ENCODE peak calls at places on chromosome 13, in ten cellular contexts. A is astrocyte of the cerebellum; C is stimulated activated CD8-positive, alpha-beta memory T cell treated with anti-CD3 and anti-CD28 coated beads, Interleukin-12 subunit alpha, Interleukin-12 subunit beta, amount 100 ng/mL, for 4 hours; V is CD8-positive, alpha-beta T cell; X is heart left ventricle; B is NCI-H446 treated with DMSO at 0.1 percent for 48 hours; L is activated CD4-positive, alpha-beta T cell treated with anti-CD3 and anti-CD28 coated beads for 4 hours; F is cardiac muscle cell; O is midbrain; W is fibroblast of lung. P is an unnamed sample.

GRCh38 chr13:112447761-112448603 is 71.8 kb downstream of the SPACA7 start:
- DNase-seq in W (no peak), V (no peak), O (no peak), A (no peak), F (no peak), X (peak; percentile 44), B (no peak), L (no peak), C (no peak), P (peak; percentile 84)

GRCh38 chr13:71759506-71760225 is 107.3 kb downstream of the DACH1 start:
- DNase-seq in B (no peak), L (no peak), A (no peak), O (no peak), C (no peak), F (no peak), W (peak; percentile 15), X (no peak), V (no peak), P (no peak)

GRCh38 chr13:33612641-33613638 is 205.0 kb upstream of the RFC3 start:
- DNase-seq in B (no peak), F (no peak), O (no peak), W (no peak), L (no peak), X (no peak), C (no peak), A (no peak), V (no peak), P (no peak)

GRCh38 chr13:114093118-114093517 is 39.3 kb downstream of the RASA3 start:
- DNase-seq in A (no peak), X (no peak), V (no peak), C (no peak), O (no peak), B (no peak), F (no peak), L (no peak), W (no peak), P (no peak)

GRCh38 chr13:82717249-82717648 is 1165.0 kb downstream of the SLITRK1 start:
- DNase-seq in B (no peak), V (no peak), O (peak; percentile 71), C (no peak), W (peak; percentile 65), A (peak; percentile 57), F (peak; percentile 74), L (no peak), X (no peak), P (no peak)

GRCh38 chr13:108195146-108195545 is 20.2 kb downstream of the LIG4 start:
- DNase-seq in V (no peak), L (no peak), W (peak; percentile 18), B (no peak), O (no peak), A (no peak), C (no peak), F (peak; percentile 2), X (no peak), P (no peak)

GRCh38 chr13:73000027-73000674 is 58.7 kb upstream of the KLF5 start:
- DNase-seq in O (no peak), C (no peak), W (no peak), F (peak; percentile 52), L (no peak), V (no peak), A (no peak), B (no peak), X (no peak), P (no peak)

GRCh38 chr13:95246292-95247082 is 54.8 kb downstream of the ABCC4 start:
- DNase-seq in A (no peak), O (no peak), V (no peak), F (no peak), L (no peak), B (no peak), X (no peak), C (no peak), W (no peak), P (no peak)

GRCh38 chr13:44331912-44332840 is 41.4 kb upstream of the SERP2 start:
- DNase-seq in X (peak; percentile 78), C (no peak), O (peak; percentile 66), A (peak; percentile 98), F (peak; percentile 97), B (peak; percentile 97), V (no peak), L (no peak), W (peak; percentile 92), P (no peak)

GRCh38 chr13:25901460-25902376 is 150.1 kb downstream of the SHISA2 start:
- DNase-seq in C (no peak), V (peak; percentile 26), W (peak; percentile 68), A (peak; percentile 61), F (peak; percentile 91), X (no peak), O (no peak), B (no peak), L (peak; percentile 41), P (no peak)

GRCh38 chr13:107461751-107462150 is 753.6 kb downstream of the LIG4 start:
- DNase-seq in X (no peak), W (peak; percentile 81), A (peak; percentile 63), B (no peak), L (no peak), O (peak; percentile 47), V (no peak), F (no peak), C (no peak), P (no peak)

GRCh38 chr13:106484755-106485193 is 50.7 kb downstream of the EFNB2 start:
- DNase-seq in C (no peak), W (peak; percentile 65), B (no peak), L (no peak), X (no peak), V (no peak), A (no peak), F (peak; percentile 89), O (peak; percentile 32), P (no peak)

GRCh38 chr13:44438234-44438579 is 64.6 kb downstream of the SERP2 start:
- DNase-seq in C (no peak), B (no peak), V (no peak), W (no peak), A (no peak), F (no peak), O (no peak), X (no peak), L (no peak), P (no peak)

GRCh38 chr13:23966691-23967615 is 69.7 kb upstream of the C1QTNF9B start:
- DNase-seq in O (peak; percentile 67), X (no peak), B (no peak), F (peak; percentile 40), W (peak; percentile 28), V (no peak), C (no peak), A (no peak), L (peak; percentile 23), P (no peak)

GRCh38 chr13:101452519-101453485 is at the start of gene ITGBL1:
- DNase-seq in A (no peak), X (peak; percentile 60), C (no peak), W (peak; percentile 50), V (no peak), L (no peak), F (peak; percentile 8), B (peak; percentile 27), O (no peak), P (peak; percentile 88)

GRCh38 chr13:77391475-77391874 is 64.6 kb upstream of the MYCBP2 start:
- DNase-seq in W (no peak), B (no peak), V (no peak), L (no peak), C (no peak), A (no peak), O (no peak), F (no peak), X (no peak), P (no peak)

GRCh38 chr13:79097201-79097600 is 308.9 kb downstream of the RBM26 start:
- DNase-seq in O (no peak), B (no peak), C (no peak), W (no peak), F (no peak), A (no peak), X (no peak), V (no peak), L (no peak), P (no peak)

P was measured in osteocyte.